ENCODE peak calls at places on chromosome 5, in six cellular contexts. M, X, C, W, I and J are unnamed samples.

GRCh38 chr5:170315154-170315553 is 17.6 kb upstream of the LCP2 start:
- DNase-seq in M (no peak), X (no peak), C (peak; percentile 30), W (peak; percentile 67), I (peak; percentile 4), J (no peak)

GRCh38 chr5:73617510-73618279 is 8.3 kb upstream of the ARHGEF28 start:
- DNase-seq in M (no peak), X (no peak), C (no peak), W (no peak), I (peak; percentile 48), J (no peak)

GRCh38 chr5:78283105-78283504 is 11.4 kb downstream of the AP3B1 start:
- DNase-seq in M (no peak), X (no peak), C (no peak), W (no peak), I (no peak), J (no peak)

GRCh38 chr5:168328804-168329203 is 37.4 kb downstream of the WWC1 start:
- DNase-seq in M (no peak), X (peak; percentile 93), C (no peak), W (no peak), I (no peak), J (no peak)

GRCh38 chr5:16889972-16890519 is 46.0 kb downstream of the MYO10 start:
- DNase-seq in M (no peak), X (no peak), C (no peak), W (no peak), I (peak; percentile 61), J (no peak)

GRCh38 chr5:177117441-177118045 is 16.0 kb upstream of the NSD1 start:
- DNase-seq in M (no peak), X (no peak), C (no peak), W (no peak), I (no peak), J (no peak)

GRCh38 chr5:132495063-132495671 is 4.6 kb upstream of the IRF1 start:
- DNase-seq in M (no peak), X (no peak), C (no peak), W (no peak), I (no peak), J (no peak)

GRCh38 chr5:15550502-15551115 is 50.6 kb downstream of the FBXL7 start:
- DNase-seq in M (no peak), X (no peak), C (no peak), W (no peak), I (peak; percentile 53), J (no peak)

GRCh38 chr5:56190500-56190899 is 42.6 kb downstream of the ANKRD55 start:
- DNase-seq in M (no peak), X (no peak), C (no peak), W (peak; percentile 52), I (peak; percentile 81), J (peak; percentile 84)

GRCh38 chr5:140391732-140392131 is 9.9 kb upstream of the ANKHD1 start:
- DNase-seq in M (no peak), X (no peak), C (no peak), W (no peak), I (peak; percentile 29), J (no peak)

GRCh38 chr5:169873642-169874041 is 106.7 kb downstream of the INSYN2B start:
- DNase-seq in M (no peak), X (no peak), C (no peak), W (peak; percentile 33), I (no peak), J (no peak)

GRCh38 chr5:175678074-175678473 is 20.2 kb downstream of the HRH2 start:
- DNase-seq in M (no peak), X (no peak), C (no peak), W (no peak), I (no peak), J (no peak)

GRCh38 chr5:1515921-1516571 is 7.7 kb downstream of the LPCAT1 start:
- DNase-seq in M (no peak), X (peak; percentile 74), C (peak; percentile 13), W (no peak), I (peak; percentile 94), J (peak; percentile 56)

GRCh38 chr5:140178082-140178410 is 3.1 kb downstream of the CYSTM1 start:
- DNase-seq in M (no peak), X (no peak), C (no peak), W (no peak), I (no peak), J (no peak)

GRCh38 chr5:150122158-150122510 is 33.5 kb downstream of the PDGFRB start:
- DNase-seq in M (peak; percentile 87), X (peak; percentile 78), C (no peak), W (no peak), I (peak; percentile 44), J (peak; percentile 63)

GRCh38 chr5:143215685-143216084 is 187.8 kb downstream of the NR3C1 start:
- DNase-seq in M (no peak), X (no peak), C (no peak), W (no peak), I (no peak), J (no peak)

GRCh38 chr5:37873988-37874387 is 34.1 kb upstream of the GDNF start:
- DNase-seq in M (no peak), X (no peak), C (no peak), W (no peak), I (no peak), J (no peak)
- TF ChIP-seq CTCF in M (no peak), X (no peak), C (no peak), W (no peak), I (no peak), J (no peak)

DNA sequence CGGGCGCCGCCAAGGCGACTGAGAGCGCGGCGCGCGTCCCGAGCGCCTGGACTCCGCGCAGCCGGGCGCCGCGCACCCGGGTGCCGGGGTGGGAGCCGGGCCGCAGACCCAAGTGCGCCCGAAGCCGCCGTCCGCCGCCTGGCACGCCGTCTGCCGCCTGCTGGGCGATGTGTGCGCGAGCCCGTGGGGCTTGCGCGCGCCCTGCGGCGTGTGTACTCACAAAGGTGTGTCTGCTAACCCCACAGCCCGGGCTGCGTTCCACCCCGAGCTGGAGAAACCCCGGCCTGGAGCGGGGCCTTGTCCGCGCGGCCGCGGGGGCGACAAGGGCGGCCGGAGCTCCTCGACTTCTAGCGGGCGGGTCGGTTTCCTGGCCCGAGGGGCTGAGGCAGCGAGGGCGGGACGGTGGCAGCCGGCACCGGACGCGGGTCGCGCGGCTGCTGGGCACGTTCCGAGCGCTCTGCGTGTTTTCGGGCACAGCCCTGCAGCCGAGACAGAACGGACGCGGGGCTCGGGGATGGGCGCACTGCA is 1.1 kb upstream of the ZSWIM6 start:
- DNase-seq in M (peak; percentile 51), X (peak; percentile 83), C (peak; percentile 75), W (peak; percentile 60), I (peak; percentile 87), J (peak; percentile 68)
- TF ChIP-seq CTCF in M (peak; percentile 38), X (peak; percentile 56), C (peak; percentile 51), W (peak; percentile 37), I (peak; percentile 27), J (peak; percentile 58)

DNA sequence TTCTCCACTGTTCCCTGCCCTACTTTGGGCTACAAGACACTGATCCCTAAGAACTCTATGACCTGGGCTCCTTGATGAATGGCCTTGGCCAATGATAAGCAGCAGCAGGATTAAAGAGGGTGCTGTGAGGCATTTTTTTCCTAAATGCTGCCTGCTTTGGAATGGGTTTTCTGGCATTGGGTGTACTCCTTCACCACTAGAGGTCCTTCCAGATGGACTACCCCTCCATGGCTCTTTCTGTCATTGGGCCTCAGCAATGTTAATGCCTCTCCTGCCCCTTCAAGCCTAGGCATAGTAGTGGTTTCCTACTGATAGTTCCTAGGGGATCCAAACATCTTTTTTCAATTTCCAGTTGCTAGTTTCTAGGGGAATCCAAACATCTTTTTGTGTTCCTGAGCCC is 319.3 kb upstream of the RPS23 start:
- DNase-seq in M (no peak), X (peak; percentile 76), C (no peak), W (no peak), I (peak; percentile 4), J (no peak)
- TF ChIP-seq CTCF in M (peak; percentile 4), X (peak; percentile 82), C (peak; percentile 22), W (no peak), I (no peak), J (no peak)

GRCh38 chr5:59321631-59322030 is 571.9 kb downstream of the PDE4D start:
- DNase-seq in M (no peak), X (no peak), C (no peak), W (no peak), I (no peak), J (no peak)

GRCh38 chr5:59319286-59319685 is 574.2 kb downstream of the PDE4D start:
- DNase-seq in M (no peak), X (no peak), C (no peak), W (no peak), I (no peak), J (no peak)

GRCh38 chr5:59320420-59320819 is 573.1 kb downstream of the PDE4D start:
- DNase-seq in M (no peak), X (no peak), C (no peak), W (no peak), I (no peak), J (no peak)

GRCh38 chr5:59317772-59318205 is 575.7 kb downstream of the PDE4D start:
- DNase-seq in M (no peak), X (no peak), C (no peak), W (no peak), I (no peak), J (no peak)

DNA sequence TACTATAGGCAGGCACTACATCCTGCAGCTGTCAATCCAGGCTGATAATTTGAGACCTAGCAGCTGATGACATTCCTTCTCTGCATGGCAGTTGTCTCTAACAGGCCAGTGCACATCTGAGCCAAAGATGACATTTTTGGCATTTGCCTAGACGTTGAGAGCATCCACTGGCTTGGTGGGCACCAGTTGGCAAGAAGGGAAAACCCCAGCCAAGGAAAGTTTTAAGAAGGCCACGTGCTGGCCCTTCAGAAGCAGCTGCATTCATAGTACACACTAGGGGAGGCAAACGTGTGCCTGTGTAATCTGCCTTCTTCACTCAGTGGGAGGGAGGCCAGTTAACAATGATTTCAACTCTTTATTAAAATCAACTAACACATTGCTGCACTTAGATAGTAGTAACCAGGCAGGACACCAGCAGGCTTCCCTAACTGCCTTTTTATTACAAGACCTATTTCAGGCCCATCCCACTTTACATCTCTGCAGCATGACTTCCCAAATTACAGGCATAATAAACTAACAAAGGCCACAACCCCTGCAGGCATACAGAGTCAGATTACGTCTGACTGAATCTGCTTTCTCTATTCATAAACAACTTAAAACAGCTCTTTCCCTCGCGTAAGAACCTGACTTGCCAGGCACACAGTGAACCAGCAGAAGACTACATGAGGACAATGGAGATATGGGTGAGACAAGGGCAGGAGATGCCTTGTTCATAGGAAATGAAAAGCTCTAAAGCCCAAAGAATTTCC is 576.3 kb downstream of the PDE4D start:
- DNase-seq in M (no peak), X (no peak), C (no peak), W (peak; percentile 29), I (peak; percentile 66), J (peak; percentile 31)
- TF ChIP-seq CTCF in M (no peak), X (no peak), C (no peak), W (no peak), I (no peak), J (no peak)

DNA sequence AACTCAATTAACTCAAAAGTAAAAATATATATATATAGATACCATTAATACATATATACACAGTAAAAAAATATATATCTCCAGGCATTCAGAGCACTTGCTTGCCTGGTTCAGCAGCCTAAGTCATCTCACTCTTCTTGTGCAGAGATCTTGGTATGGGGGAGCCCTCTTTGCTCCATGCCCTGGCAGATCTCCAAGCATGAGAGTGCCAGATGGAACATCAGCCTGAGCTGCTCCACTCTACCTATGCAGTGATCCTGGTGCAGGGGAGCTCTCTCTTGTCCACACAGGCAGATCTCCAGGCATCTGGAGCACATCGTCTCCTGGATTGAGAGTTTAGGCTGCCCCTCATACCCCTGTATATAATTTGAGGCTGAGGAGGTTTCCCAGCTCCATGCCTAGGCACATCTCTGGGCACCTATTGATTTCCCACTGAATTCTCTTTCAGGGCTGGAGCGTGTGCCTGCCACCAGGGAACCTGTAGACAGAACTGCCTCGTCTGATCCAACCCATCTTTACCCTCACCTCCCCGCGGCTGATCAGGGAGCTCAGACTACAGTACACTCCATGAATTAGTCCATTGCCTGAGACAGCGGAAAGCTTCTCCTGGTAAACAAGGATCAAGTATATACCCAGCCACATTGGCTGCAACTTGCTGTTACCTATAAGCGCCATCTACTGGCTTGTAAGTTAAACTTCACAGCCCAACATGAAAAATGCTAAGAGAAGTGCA is 342.4 kb upstream of the GRIA1 start:
- DNase-seq in M (peak; percentile 3), X (peak; percentile 73), C (peak; percentile 17), W (no peak), I (peak; percentile 85), J (peak; percentile 82)
- TF ChIP-seq CTCF in M (peak; percentile 55), X (peak; percentile 89), C (peak; percentile 70), W (peak; percentile 75), I (peak; percentile 84), J (peak; percentile 87)